ENCODE peak calls at places on chromosomes 6 and 20, in ten cellular contexts. Y, P, E, F, S, N, I, A, U and R are unnamed samples. For H3K9me3 and H3K4me1, the result is how much of the 10 kb centered on the place peaks cover.

GRCh38 chr20:32252189-32252588 is 25.3 kb upstream of the KIF3B start:
- DNase-seq in Y (no peak), P (no peak), E (no peak), F (no peak), S (no peak), N (no peak), I (no peak), A (no peak), U (no peak), R (no peak)

GRCh38 chr6:139553916-139554315 is 179.5 kb upstream of the CITED2 start:
- DNase-seq in Y (no peak), P (no peak), E (no peak), F (no peak), S (no peak), N (no peak), I (no peak), A (no peak), U (no peak), R (no peak)

GRCh38 chr20:21944227-21944626 is 238.8 kb downstream of the PAX1 start:
- DNase-seq in Y (no peak), P (no peak), E (no peak), F (no peak), S (no peak), N (no peak), I (no peak), A (no peak), U (no peak), R (no peak)

GRCh38 chr6:121965739-121966138 is 433.7 kb upstream of the HSF2 start:
- DNase-seq in Y (no peak), P (no peak), E (no peak), F (no peak), S (peak), N (no peak), I (no peak), A (no peak), U (no peak), R (no peak)

GRCh38 chr20:53642196-53643030 is 48.8 kb upstream of the ZNF217 start:
- DNase-seq in Y (peak), P (no peak), E (peak), F (no peak), S (peak), N (peak), I (no peak), A (peak), U (no peak), R (no peak)

GRCh38 chr20:44696315-44696714 is 18.9 kb upstream of the CCN5 start:
- DNase-seq in Y (peak), P (no peak), E (no peak), F (no peak), S (no peak), N (no peak), I (no peak), A (no peak), U (no peak), R (no peak)

GRCh38 chr6:56514395-56514794 is 128.3 kb downstream of the DST start:
- DNase-seq in Y (no peak), P (no peak), E (no peak), F (no peak), S (no peak), N (no peak), I (no peak), A (peak), U (no peak), R (peak)

GRCh38 chr20:25197870-25198190 is 2.3 kb downstream of the ENTPD6 start:
- DNase-seq in Y (no peak), P (no peak), E (no peak), F (no peak), S (no peak), N (no peak), I (no peak), A (no peak), U (no peak), R (no peak)

GRCh38 chr6:169943521-169944337 is 192.3 kb downstream of the ERMARD start:
- DNase-seq in Y (no peak), P (no peak), E (no peak), F (no peak), S (no peak), N (no peak), I (no peak), A (no peak), U (no peak), R (no peak)

GRCh38 chr6:31907158-31907813 is 5.4 kb upstream of the ZBTB12 start:
- DNase-seq in Y (peak), P (no peak), E (no peak), F (no peak), S (peak), N (no peak), I (no peak), A (peak), U (peak), R (no peak)

GRCh38 chr6:149657441-149657840 is 8.9 kb upstream of the KATNA1 start:
- DNase-seq in Y (no peak), P (no peak), E (no peak), F (no peak), S (no peak), N (no peak), I (no peak), A (no peak), U (no peak), R (no peak)

GRCh38 chr20:38209736-38210405 is 44.8 kb upstream of the TGM2 start:
- DNase-seq in Y (no peak), P (no peak), E (no peak), F (peak), S (peak), N (no peak), I (no peak), A (no peak), U (no peak), R (peak)

GRCh38 chr6:44642870-44643522 is 255.5 kb downstream of the CDC5L start:
- DNase-seq in Y (peak), P (no peak), E (no peak), F (no peak), S (peak), N (no peak), I (no peak), A (peak), U (no peak), R (peak)

GRCh38 chr20:45345104-45345936 is 2.9 kb downstream of the SDC4 start:
- DNase-seq in Y (no peak), P (no peak), E (peak), F (peak), S (no peak), N (no peak), I (no peak), A (no peak), U (no peak), R (peak)

GRCh38 chr6:144104898-144105487 is 9.6 kb upstream of the SF3B5 start:
- DNase-seq in Y (peak), P (peak), E (peak), F (no peak), S (peak), N (peak), I (no peak), A (peak), U (no peak), R (no peak)

GRCh38 chr6:157989541-157990289 is 8.1 kb downstream of the SYNJ2 start:
- DNase-seq in Y (peak), P (no peak), E (peak), F (peak), S (peak), N (no peak), I (peak), A (peak), U (peak), R (peak)

GRCh38 chr20:17430515-17430914 is 100.7 kb downstream of the BFSP1 start:
- DNase-seq in Y (no peak), P (no peak), E (no peak), F (no peak), S (no peak), N (no peak), I (no peak), A (no peak), U (no peak), R (no peak)

GRCh38 chr6:89895273-89895874 is 1.1 kb downstream of the GJA10 start:
- DNase-seq in Y (peak), P (no peak), E (no peak), F (no peak), S (peak), N (no peak), I (no peak), A (peak), U (no peak), R (no peak)

GRCh38 chr20:38155811-38156210 is 9.3 kb downstream of the TGM2 start:
- DNase-seq in Y (no peak), P (no peak), E (no peak), F (no peak), S (no peak), N (no peak), I (no peak), A (no peak), U (no peak), R (no peak)

GRCh38 chr6:18412644-18413043 is 25.5 kb downstream of the RNF144B start:
- DNase-seq in Y (no peak), P (no peak), E (no peak), F (no peak), S (peak), N (no peak), I (no peak), A (peak), U (no peak), R (no peak)

GRCh38 chr20:51532577-51533191 is 9.8 kb downstream of the NFATC2 start:
- DNase-seq in Y (no peak), P (peak), E (no peak), F (no peak), S (peak), N (no peak), I (peak), A (peak), U (no peak), R (peak)

GRCh38 chr20:31475032-31475431 is at the start of the genes DEFB124 and REM1:
- DNase-seq in Y (no peak), P (no peak), E (peak), F (peak), S (no peak), N (no peak), I (peak), A (no peak), U (peak), R (peak)

GRCh38 chr20:35506179-35506578 is 23.3 kb downstream of the C20orf173 start:
- DNase-seq in Y (no peak), P (no peak), E (no peak), F (no peak), S (no peak), N (no peak), I (no peak), A (no peak), U (no peak), R (no peak)

GRCh38 chr6:138271451-138271850 is 53.2 kb upstream of the PBOV1 start:
- DNase-seq in Y (no peak), P (no peak), E (no peak), F (no peak), S (no peak), N (no peak), I (no peak), A (no peak), U (no peak), R (no peak)
- H3K9me3 ChIP-seq in Y (under half), P (under half), E (under half), F (under half), S (under half), N (under half), I (under half), A (under half), U (under half), R (under half)

GRCh38 chr6:53240763-53241162 is 92.1 kb upstream of the GCM1 start:
- DNase-seq in Y (no peak), P (no peak), E (no peak), F (no peak), S (no peak), N (no peak), I (no peak), A (no peak), U (no peak), R (no peak)

GRCh38 chr6:53244532-53244931 is 95.9 kb upstream of the GCM1 start:
- DNase-seq in Y (no peak), P (no peak), E (no peak), F (no peak), S (no peak), N (no peak), I (no peak), A (no peak), U (no peak), R (no peak)

GRCh38 chr6:53246924-53247323 is 98.3 kb upstream of the GCM1 start:
- DNase-seq in Y (no peak), P (no peak), E (no peak), F (no peak), S (no peak), N (no peak), I (no peak), A (no peak), U (no peak), R (no peak)

GRCh38 chr6:53241936-53242335 is 93.3 kb upstream of the GCM1 start:
- DNase-seq in Y (no peak), P (no peak), E (no peak), F (no peak), S (no peak), N (no peak), I (no peak), A (no peak), U (no peak), R (no peak)

DNA sequence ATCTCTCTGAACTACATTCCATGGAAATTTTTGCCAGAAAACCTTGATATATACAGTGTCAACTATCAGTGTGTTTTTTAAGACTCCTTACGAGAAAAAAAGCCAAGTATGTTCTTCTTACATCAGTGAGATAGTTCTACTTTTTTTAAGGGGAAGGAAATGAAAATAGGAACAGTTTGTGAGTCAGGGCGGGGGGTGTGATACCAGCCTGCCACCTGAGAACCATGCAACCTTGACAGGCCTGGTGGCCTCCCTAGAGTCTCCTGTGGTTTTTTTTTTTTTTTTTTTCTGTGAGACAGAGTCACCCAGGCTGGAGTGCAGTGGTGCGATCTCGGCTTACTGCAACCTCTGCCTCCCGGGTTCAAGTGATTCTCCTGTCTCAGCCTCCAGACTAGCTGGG is 96.3 kb upstream of the GCM1 start:
- DNase-seq in Y (no peak), P (no peak), E (no peak), F (no peak), S (no peak), N (no peak), I (no peak), A (no peak), U (no peak), R (no peak)
- H3K4me1 ChIP-seq in Y (under half), P (under half), E (under half), F (under half), S (under half), N (under half), I (under half), A (under half), U (under half), R (under half)

DNA sequence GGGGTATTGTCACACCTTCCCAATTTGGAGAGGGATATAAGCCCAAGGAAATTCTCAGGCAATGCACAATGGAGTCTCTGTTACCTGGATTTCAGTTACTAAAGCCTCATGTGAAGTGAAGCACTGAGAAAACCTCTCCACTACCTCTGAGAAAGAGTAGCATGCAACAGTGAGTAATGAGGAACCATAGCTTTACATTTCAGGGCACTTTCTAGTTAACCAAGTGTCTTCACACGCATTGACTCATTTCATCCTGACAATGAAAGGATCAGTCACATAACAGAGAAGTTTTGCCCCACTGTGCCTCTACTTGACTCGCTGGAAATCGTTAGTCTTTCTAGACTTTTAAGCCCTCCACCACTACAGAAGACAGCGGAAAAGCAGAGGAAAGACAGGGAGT is 86.2 kb upstream of the ARID1B start:
- DNase-seq in Y (no peak), P (no peak), E (no peak), F (no peak), S (no peak), N (no peak), I (no peak), A (no peak), U (no peak), R (no peak)
- H3K4me3 ChIP-seq in Y (no peak), P (no peak), E (no peak), F (no peak), S (no peak), N (no peak), I (no peak), A (no peak), U (no peak), R (no peak)

DNA sequence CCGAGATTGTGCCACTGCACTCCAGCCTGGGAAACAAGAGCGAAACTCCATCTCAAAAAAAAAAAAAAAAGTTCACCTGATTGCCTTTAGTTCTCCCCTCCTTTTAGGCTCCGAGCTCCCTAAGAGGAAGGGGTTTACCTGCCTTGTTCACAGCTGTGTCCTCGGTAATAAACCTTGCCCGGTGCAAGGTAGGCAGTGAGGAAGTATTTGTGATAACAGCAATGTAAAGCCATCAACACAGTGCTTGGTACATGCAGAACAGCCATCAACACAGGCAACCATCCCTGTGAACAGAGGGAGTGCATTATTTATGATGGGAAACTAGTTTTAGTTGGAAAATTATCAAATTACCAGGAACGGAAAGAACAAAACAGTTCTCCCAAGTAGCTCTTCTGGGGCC is 1.8 kb upstream of the SPO11 start:
- DNase-seq in Y (no peak), P (no peak), E (peak), F (no peak), S (no peak), N (no peak), I (no peak), A (no peak), U (no peak), R (no peak)
- H3K9me3 ChIP-seq in Y (under half), P (under half), E (under half), F (under half), S (under half), N (under half), I (under half), A (under half), U (under half), R (under half)

DNA sequence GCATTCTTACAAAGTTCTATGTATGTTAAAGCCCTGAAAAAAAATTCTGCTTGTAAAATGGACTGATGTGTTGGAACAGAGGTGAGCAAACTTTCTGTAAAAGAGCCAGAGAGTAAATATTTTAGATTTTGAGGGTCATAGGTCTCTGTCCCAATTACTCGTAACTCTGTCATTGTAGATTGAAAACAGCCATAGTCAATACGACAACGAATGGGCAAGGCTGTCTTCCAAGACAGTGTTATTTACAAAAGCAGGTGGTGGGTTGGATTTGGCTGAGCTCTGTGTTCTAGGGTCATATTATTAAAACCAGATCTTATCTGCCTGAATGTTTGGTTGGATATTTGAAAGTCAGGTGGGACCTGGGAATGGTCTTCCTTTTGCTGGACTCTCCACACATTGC is 135.2 kb downstream of the EYA2 start:
- DNase-seq in Y (no peak), P (no peak), E (no peak), F (no peak), S (no peak), N (no peak), I (no peak), A (no peak), U (no peak), R (no peak)
- H3K4me1 ChIP-seq in Y (under half), P (under half), E (under half), F (under half), S (under half), N (under half), I (under half), A (under half), U (under half), R (under half)

DNA sequence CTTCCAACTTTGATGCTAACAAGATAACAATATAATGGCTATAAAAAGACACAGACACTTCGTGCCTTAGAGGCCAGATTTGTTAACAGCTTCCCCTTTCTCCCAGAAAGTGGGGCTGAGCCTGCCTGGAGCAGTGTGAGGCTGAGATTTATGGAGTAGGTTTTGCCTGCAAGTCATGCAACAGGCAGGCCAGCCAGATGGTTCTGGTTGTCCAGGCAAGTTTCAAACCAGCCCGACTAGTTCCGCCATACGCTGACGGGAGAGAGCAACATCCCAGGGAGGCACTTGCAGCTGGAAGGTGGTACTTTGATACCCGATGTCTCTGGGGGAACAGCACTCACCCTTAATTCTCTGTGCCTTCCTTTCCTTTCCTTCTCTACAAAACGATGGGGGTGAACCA is 81.3 kb upstream of the NAA20 start:
- DNase-seq in Y (no peak), P (no peak), E (peak), F (no peak), S (no peak), N (no peak), I (no peak), A (no peak), U (no peak), R (no peak)
- H3K4me3 ChIP-seq in Y (no peak), P (no peak), E (no peak), F (peak), S (no peak), N (no peak), I (peak), A (no peak), U (no peak), R (peak)